ENCODE peak calls at places on chromosomes 16 and 17, in five cellular contexts. P is H1, V is A549, A is IMR-90, W is HepG2. H is an unnamed sample.

GRCh38 chr17:74427048-74427762 is 4.7 kb upstream of the GPRC5C start:
- DNase-seq in A (no peak), V (no peak), P (no peak), W (peak; percentile 92), H (no peak)

GRCh38 chr17:75557075-75557851 is 30.3 kb upstream of the MYO15B start:
- DNase-seq in V (peak; percentile 97), W (peak; percentile 98), A (peak; percentile 17), P (no peak), H (peak; percentile 78)

GRCh38 chr17:62876664-62877411 is 68.7 kb upstream of the MARCHF10 start:
- DNase-seq in P (no peak), V (no peak), W (no peak), A (peak; percentile 76), H (no peak)

GRCh38 chr17:48297825-48298224 is 132.2 kb downstream of the SKAP1 start:
- DNase-seq in A (no peak), P (no peak), V (no peak), W (no peak), H (no peak)

GRCh38 chr16:17241264-17241835 is 229.4 kb downstream of the XYLT1 start:
- DNase-seq in P (no peak), W (no peak), V (no peak), A (no peak), H (no peak)

GRCh38 chr17:74730491-74731346 is 6.3 kb upstream of the RAB37 start:
- DNase-seq in A (no peak), P (no peak), V (no peak), W (no peak), H (no peak)

GRCh38 chr17:45018514-45019176 is 32.8 kb downstream of the DCAKD start:
- DNase-seq in V (no peak), W (no peak), A (peak; percentile 11), P (no peak), H (peak; percentile 71)

GRCh38 chr16:64116151-64116550 is 1005.7 kb downstream of the CDH11 start:
- DNase-seq in W (no peak), V (no peak), A (no peak), P (no peak), H (no peak)

GRCh38 chr17:81189670-81190530 is 23.9 kb upstream of the AATK start:
- DNase-seq in A (no peak), P (no peak), W (peak; percentile 29), V (peak; percentile 52), H (peak; percentile 23)

GRCh38 chr17:28327709-28328108 is 7.6 kb downstream of the IFT20 start:
- DNase-seq in A (peak; percentile 37), P (no peak), W (no peak), V (no peak), H (no peak)

GRCh38 chr17:36546418-36547093 is 1.8 kb downstream of the GGNBP2 start:
- DNase-seq in A (no peak), W (no peak), V (no peak), P (no peak), H (no peak)

GRCh38 chr17:40610359-40610758 is 37.3 kb downstream of the SMARCE1 start:
- DNase-seq in P (no peak), W (no peak), V (no peak), A (no peak), H (no peak)

GRCh38 chr16:86430814-86431213 is 79.5 kb upstream of the FOXF1 start:
- DNase-seq in A (peak; percentile 46), V (no peak), P (no peak), W (no peak), H (no peak)

GRCh38 chr16:54739381-54739780 is 191.3 kb upstream of the IRX5 start:
- DNase-seq in V (no peak), W (no peak), P (no peak), A (no peak), H (no peak)

GRCh38 chr16:81786321-81786720 is 7.2 kb downstream of the PLCG2 start:
- DNase-seq in A (peak; percentile 6), V (no peak), W (no peak), P (no peak), H (no peak)

GRCh38 chr16:31696968-31697743 is 169.5 kb downstream of the AHSP start:
- DNase-seq in P (no peak), V (no peak), A (peak; percentile 53), W (peak; percentile 64), H (peak; percentile 44)

GRCh38 chr16:1105888-1106620 is 10.0 kb upstream of the C1QTNF8 start:
- DNase-seq in V (peak; percentile 94), A (peak; percentile 33), W (peak; percentile 39), P (no peak), H (peak; percentile 59)

GRCh38 chr16:66043326-66043725 is 323.2 kb upstream of the CDH5 start:
- DNase-seq in W (no peak), P (no peak), V (no peak), A (no peak), H (no peak)

GRCh38 chr17:8965394-8966168 is at the start of gene PIK3R5:
- DNase-seq in A (no peak), W (no peak), V (no peak), P (peak; percentile 63), H (peak; percentile 77)

GRCh38 chr16:21611178-21611545 is 11.8 kb downstream of the METTL9 start:
- DNase-seq in V (no peak), P (no peak), W (no peak), A (peak; percentile 65), H (no peak)

GRCh38 chr17:60959011-60959410 is 281.4 kb downstream of the BCAS3 start:
- DNase-seq in A (peak; percentile 43), P (no peak), V (no peak), W (no peak), H (no peak)

GRCh38 chr16:56583351-56583910 is 5.9 kb upstream of the MT3 start:
- DNase-seq in P (no peak), A (no peak), W (no peak), V (no peak), H (no peak)

GRCh38 chr16:27285676-27286196 is 17.2 kb upstream of the NSMCE1 start:
- DNase-seq in V (no peak), P (no peak), A (no peak), W (no peak), H (no peak)

GRCh38 chr17:30084773-30085172 is 31.8 kb upstream of the NSRP1 start:
- DNase-seq in W (no peak), P (no peak), V (no peak), A (no peak), H (no peak)
- TF ChIP-seq MAFK in W (no peak), P (no peak), V (no peak), A (no peak), H (no peak)

GRCh38 chr17:73393381-73393780 is 81.6 kb upstream of the CDC42EP4 start:
- DNase-seq in P (no peak), A (no peak), V (no peak), W (no peak), H (no peak)
- TF ChIP-seq MAFK in P (no peak), A (no peak), V (no peak), W (no peak), H (no peak)

GRCh38 chr17:51050291-51051033 is 70.2 kb downstream of the SPAG9 start:
- DNase-seq in A (no peak), W (no peak), V (no peak), P (no peak), H (no peak)
- TF ChIP-seq MAFK in A (no peak), W (no peak), V (no peak), P (no peak), H (no peak)

GRCh38 chr16:4531816-4532215 is 6.8 kb downstream of the CDIP1 start:
- DNase-seq in A (no peak), P (no peak), W (no peak), V (no peak), H (no peak)

GRCh38 chr16:4532238-4532637 is 6.3 kb downstream of the CDIP1 start:
- DNase-seq in P (no peak), V (no peak), A (no peak), W (no peak), H (no peak)

GRCh38 chr16:4534151-4534790 is 4.3 kb downstream of the CDIP1 start:
- DNase-seq in W (no peak), P (no peak), V (no peak), A (no peak), H (no peak)

GRCh38 chr16:4535627-4536108 is 2.9 kb downstream of the CDIP1 start:
- DNase-seq in V (no peak), W (no peak), P (no peak), A (no peak), H (no peak)

DNA sequence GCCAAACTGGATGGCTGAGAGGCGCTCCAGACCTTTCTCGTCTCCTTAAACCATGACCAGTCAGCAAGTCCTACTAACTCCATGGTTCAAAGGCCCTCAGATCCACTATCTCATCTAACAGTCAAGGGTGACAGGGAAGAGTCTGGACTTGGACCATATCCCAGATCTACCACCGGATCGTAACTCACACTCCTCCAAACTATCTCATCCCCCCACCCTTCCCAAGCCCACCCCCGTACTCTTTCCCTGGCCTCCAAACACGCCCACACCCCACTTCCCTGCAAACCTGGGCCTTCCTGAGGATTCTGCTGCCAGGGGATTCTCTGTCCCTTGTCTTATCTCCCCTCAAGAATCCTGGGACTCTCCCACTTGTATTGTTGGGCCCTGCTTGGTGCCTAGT is 5.1 kb downstream of the CDIP1 start:
- DNase-seq in A (no peak), P (no peak), V (no peak), W (no peak), H (no peak)
- TF ChIP-seq MAFK in A (no peak), P (no peak), V (no peak), W (no peak), H (no peak)